ENCODE peak calls at places on chromosomes 3 and 15, in nine cellular contexts. J is stomach, X is suprapubic skin, Q is SK-N-SH, Z is transverse colon, D is ovary, T is A549, E is tibial nerve, A is K562. S is an unnamed sample.

GRCh38 chr3:16723994-16724393 is 118.8 kb upstream of the DAZL start:
- DNase-seq in A (no peak), Q (no peak), E (no peak), D (no peak), T (peak), J (no peak), X (no peak), Z (no peak), S (no peak)

GRCh38 chr3:114179575-114179974 is 723 bp upstream of the DRD3 start:
- DNase-seq in Q (peak), X (no peak), T (peak), E (no peak), J (no peak), D (no peak), Z (no peak), A (no peak), S (no peak)

GRCh38 chr3:64259646-64260045 is 34.4 kb upstream of the PRICKLE2 start:
- DNase-seq in T (no peak), E (no peak), Q (no peak), X (no peak), A (no peak), J (no peak), D (no peak), Z (no peak), S (no peak)

GRCh38 chr3:10356461-10356897 is 35.6 kb upstream of the SEC13 start:
- DNase-seq in T (peak), Z (no peak), A (peak), J (no peak), Q (peak), X (no peak), D (no peak), E (no peak), S (no peak)

GRCh38 chr15:99441871-99442267 is 123.9 kb upstream of the MEF2A start:
- DNase-seq in T (no peak), Z (no peak), A (no peak), D (no peak), Q (peak), X (no peak), E (no peak), J (peak), S (no peak)

GRCh38 chr15:99956820-99957641 is 223.8 kb upstream of the LYSMD4 start:
- DNase-seq in D (no peak), A (no peak), Z (no peak), X (no peak), T (no peak), Q (no peak), E (no peak), J (no peak), S (no peak)

GRCh38 chr3:16048435-16049318 is 125.8 kb upstream of the GALNT15 start:
- DNase-seq in E (no peak), D (no peak), A (peak), Q (peak), J (peak), Z (peak), T (peak), X (no peak), S (no peak)

GRCh38 chr15:100729461-100729860 is 127.1 kb downstream of the ASB7 start:
- DNase-seq in X (no peak), T (no peak), D (no peak), Z (no peak), J (no peak), E (no peak), A (no peak), Q (peak), S (no peak)

GRCh38 chr3:51379746-51380330 is 5.3 kb upstream of the MANF start:
- DNase-seq in Z (no peak), E (no peak), D (no peak), A (no peak), J (no peak), T (no peak), X (peak), Q (no peak), S (no peak)

GRCh38 chr3:51379301-51379700 is 5.8 kb upstream of the MANF start:
- DNase-seq in X (peak), Z (no peak), E (no peak), Q (no peak), D (no peak), T (no peak), J (no peak), A (no peak), S (no peak)

GRCh38 chr3:51382076-51382745 is 2.9 kb upstream of the MANF start:
- DNase-seq in A (no peak), E (no peak), D (no peak), Q (no peak), Z (no peak), T (no peak), J (no peak), X (peak), S (no peak)

GRCh38 chr3:51381333-51381705 is 3.8 kb upstream of the MANF start:
- DNase-seq in D (no peak), Z (no peak), T (no peak), J (no peak), E (no peak), X (peak), Q (no peak), A (no peak), S (peak)

DNA sequence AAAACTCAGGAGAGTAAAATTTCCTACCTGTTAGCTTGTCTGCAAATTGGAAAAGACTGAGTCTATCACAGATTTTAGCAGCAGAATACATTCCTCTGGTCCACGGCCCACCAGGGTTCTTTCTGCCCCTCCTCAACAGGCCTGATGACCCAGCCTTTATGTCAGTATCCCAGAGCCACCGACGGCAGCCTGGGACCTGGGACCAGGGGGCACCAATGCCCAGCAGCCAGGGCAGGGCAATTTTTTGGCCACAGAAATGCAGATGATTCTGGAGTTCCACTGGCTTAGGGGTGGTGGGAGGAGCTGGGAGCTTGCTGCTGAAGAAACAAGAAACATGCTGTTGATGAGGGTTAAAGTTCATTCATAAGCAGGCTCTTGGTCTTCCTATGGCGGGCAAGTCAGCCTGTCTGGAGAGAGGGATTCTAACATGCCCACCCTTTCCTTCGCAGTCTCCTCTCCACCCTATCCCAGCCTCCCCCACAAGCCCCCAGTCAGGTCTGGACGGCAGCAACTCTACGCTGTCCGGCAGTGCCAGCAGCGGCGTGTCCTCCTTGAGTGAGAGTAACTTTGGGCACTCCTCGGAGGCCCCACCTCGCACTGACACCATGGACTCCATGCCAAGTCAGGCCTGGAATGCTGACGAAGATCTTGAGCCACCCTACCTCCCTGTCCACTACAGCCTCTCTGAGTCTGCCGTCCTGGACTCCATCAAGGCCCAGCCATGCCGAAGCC is 4.3 kb upstream of the MANF start:
- DNase-seq in D (no peak), X (peak), Q (no peak), A (no peak), E (no peak), T (no peak), Z (no peak), J (no peak), S (peak)
- TF ChIP-seq EP300 in D (no peak), X (no peak), Q (no peak), A (no peak), E (no peak), T (no peak), Z (no peak), J (no peak), S (no peak)

DNA sequence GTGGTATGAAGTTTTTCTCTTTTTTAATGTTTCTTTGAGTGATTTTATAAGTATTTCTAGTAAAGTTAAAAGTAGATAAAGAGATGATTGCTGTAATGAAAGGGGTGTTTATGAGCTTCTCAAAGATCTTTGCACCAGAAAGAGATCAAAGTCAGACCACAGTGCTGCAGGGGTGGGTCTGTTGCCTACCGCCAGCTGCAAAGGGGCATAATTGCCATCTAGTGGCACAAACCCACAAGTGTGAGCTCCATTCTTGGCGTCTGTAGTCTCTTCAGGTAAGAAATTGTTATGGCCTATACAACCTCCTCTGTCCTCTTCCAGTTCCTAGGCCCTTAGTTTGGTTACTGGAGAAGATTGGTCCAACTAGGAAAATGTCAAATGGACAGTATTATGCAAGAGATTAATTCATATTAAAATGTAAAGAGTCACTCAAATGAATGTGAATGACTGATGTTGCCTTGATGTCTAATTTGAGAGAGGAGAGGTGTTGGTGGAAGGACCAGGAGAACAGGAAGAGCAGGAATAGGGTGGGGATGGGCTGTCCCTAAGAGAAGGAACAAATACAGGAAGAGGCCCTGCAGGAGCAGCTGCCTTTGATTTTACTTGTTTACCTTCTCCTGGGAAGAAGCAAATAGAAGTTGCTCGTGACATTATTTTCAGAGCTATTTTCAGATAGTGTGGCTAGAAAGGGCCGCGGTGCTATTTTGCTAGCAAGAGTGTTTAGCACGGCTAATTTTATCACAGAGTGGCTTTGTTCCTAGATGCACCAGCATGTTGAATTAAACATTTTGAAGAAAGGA is 53.0 kb upstream of the GSK3B start:
- DNase-seq in J (peak), D (no peak), Z (peak), Q (no peak), T (peak), E (no peak), A (no peak), X (no peak), S (no peak)
- H3K4me3 ChIP-seq in J (no peak), D (no peak), Z (no peak), Q (no peak), T (no peak), E (no peak), A (no peak), X (no peak), S (no peak)

GRCh38 chr3:39724233-39724846 is 85.1 kb upstream of the MYRIP start:
- DNase-seq in T (no peak), Q (peak), D (no peak), X (no peak), Z (no peak), E (no peak), J (no peak), A (peak), S (no peak)
- TF ChIP-seq CTCF in T (no peak), Q (peak), D (no peak), X (no peak), Z (peak), E (no peak), J (peak), A (peak), S (no peak)

GRCh38 chr15:43958894-43959330 is 132.1 kb downstream of the WDR76 start:
- DNase-seq in J (no peak), Q (no peak), Z (no peak), T (peak), X (no peak), D (no peak), E (no peak), A (no peak), S (no peak)
- TF ChIP-seq EP300 in J (no peak), Q (peak), Z (no peak), T (no peak), X (no peak), D (no peak), E (no peak), A (no peak), S (no peak)

DNA sequence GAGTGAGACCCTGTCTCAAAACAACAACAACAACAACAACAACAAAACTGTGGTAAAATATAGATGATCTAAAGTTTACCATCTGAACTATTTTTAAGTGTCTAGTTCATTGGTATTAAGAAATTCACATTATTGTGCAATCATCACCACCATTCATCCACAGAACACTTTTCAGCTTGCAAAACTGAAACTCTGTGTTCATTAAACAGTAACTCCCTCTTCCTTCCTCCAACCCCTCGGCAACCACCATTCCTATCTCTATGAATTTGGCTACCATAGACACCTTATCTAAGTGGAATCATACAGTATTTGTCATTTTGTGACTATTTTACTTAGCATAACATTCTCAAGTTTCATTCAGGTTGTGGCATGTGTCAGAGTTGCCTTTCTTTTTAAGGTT is 20.7 kb downstream of the KAT2B start:
- DNase-seq in A (no peak), T (no peak), Z (no peak), Q (no peak), D (no peak), J (no peak), E (no peak), X (no peak), S (no peak)
- H3K4me3 ChIP-seq in A (no peak), T (no peak), Z (no peak), Q (no peak), D (no peak), J (no peak), E (peak), X (peak), S (peak)

DNA sequence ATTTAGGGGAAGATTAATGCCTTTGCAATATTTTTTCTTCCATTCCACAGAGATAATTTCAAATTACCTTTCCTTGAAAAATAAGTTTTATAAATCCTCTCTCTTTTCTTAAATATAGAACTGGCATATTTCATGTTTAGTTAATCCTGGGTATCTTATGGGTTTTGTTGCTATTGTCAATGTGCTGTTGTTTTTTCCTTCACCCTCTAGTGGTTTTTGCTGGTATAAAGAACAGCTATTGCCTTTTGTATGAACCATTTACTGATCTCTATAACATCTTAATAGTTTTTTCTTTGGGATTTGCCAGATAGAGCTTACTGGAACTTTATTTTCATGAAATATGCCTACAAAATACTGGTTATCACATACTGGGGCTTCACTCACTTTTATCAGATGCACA is 359.6 kb upstream of the DPPA4 start:
- DNase-seq in E (no peak), A (no peak), Q (no peak), X (no peak), Z (no peak), T (no peak), J (no peak), D (no peak), S (no peak)
- TF ChIP-seq CTCF in E (no peak), A (no peak), Q (no peak), X (no peak), Z (no peak), T (no peak), J (no peak), D (no peak), S (no peak)

S was measured in upper lobe of left lung.